ENCODE peak calls at places on chromosome 7, in five cellular contexts. One of them, this sample, is unnamed. For H3K36me3 and H3K4me1, the result is how much of the 10 kb centered on the place peaks cover.

GRCh38 chr7:100621554-100621953 is 9.2 kb downstream of the MOSPD3 start:
- DNase-seq in uterus: no peak
- DNase-seq in upper lobe of right lung: no peak
- DNase-seq in neuronal stem cell: no peak
- DNase-seq in testis: peak
- DNase-seq in this sample: no peak

GRCh38 chr7:50962962-50963374 is 180.3 kb upstream of the GRB10 start:
- DNase-seq in uterus: peak
- DNase-seq in neuronal stem cell: no peak
- DNase-seq in testis: peak
- DNase-seq in upper lobe of right lung: peak
- DNase-seq in this sample: peak

GRCh38 chr7:128408709-128409434 is 910 bp downstream of the IMPDH1 start:
- DNase-seq in testis: no peak
- DNase-seq in upper lobe of right lung: peak
- DNase-seq in neuronal stem cell: no peak
- DNase-seq in uterus: peak
- DNase-seq in this sample: peak

GRCh38 chr7:118590107-118590506 is 365.6 kb downstream of the ANKRD7 start:
- DNase-seq in neuronal stem cell: no peak
- DNase-seq in upper lobe of right lung: no peak
- DNase-seq in uterus: no peak
- DNase-seq in testis: peak
- DNase-seq in this sample: no peak

GRCh38 chr7:128912281-128912680 is 1.8 kb upstream of the KCP start:
- DNase-seq in testis: no peak
- DNase-seq in upper lobe of right lung: peak
- DNase-seq in neuronal stem cell: no peak
- DNase-seq in uterus: no peak
- DNase-seq in this sample: no peak

GRCh38 chr7:143429770-143430698 is 13.2 kb upstream of the TAS2R60 start:
- DNase-seq in neuronal stem cell: no peak
- DNase-seq in upper lobe of right lung: no peak
- DNase-seq in testis: no peak
- DNase-seq in uterus: no peak
- DNase-seq in this sample: no peak

GRCh38 chr7:44748948-44749731 is 493 bp downstream of the ZMIZ2 start:
- DNase-seq in upper lobe of right lung: no peak
- DNase-seq in uterus: no peak
- DNase-seq in neuronal stem cell: no peak
- DNase-seq in testis: peak
- DNase-seq in this sample: peak

GRCh38 chr7:7771452-7771851 is 53.0 kb upstream of the RPA3 start:
- DNase-seq in upper lobe of right lung: no peak
- DNase-seq in neuronal stem cell: no peak
- DNase-seq in testis: no peak
- DNase-seq in uterus: no peak
- DNase-seq in this sample: no peak

GRCh38 chr7:28986028-28986427 is 27.9 kb upstream of the TRIL start:
- DNase-seq in upper lobe of right lung: peak
- DNase-seq in uterus: no peak
- DNase-seq in testis: no peak
- DNase-seq in neuronal stem cell: no peak
- DNase-seq in this sample: peak

GRCh38 chr7:45007106-45007505 is 7.1 kb downstream of the CCM2 start:
- DNase-seq in upper lobe of right lung: peak
- DNase-seq in testis: peak
- DNase-seq in neuronal stem cell: no peak
- DNase-seq in uterus: no peak
- DNase-seq in this sample: peak

GRCh38 chr7:94284120-94284519 is 110.6 kb upstream of the COL1A2 start:
- DNase-seq in neuronal stem cell: no peak
- DNase-seq in testis: no peak
- DNase-seq in upper lobe of right lung: no peak
- DNase-seq in uterus: no peak
- DNase-seq in this sample: no peak

GRCh38 chr7:158829021-158829341 is 328 bp downstream of the ESYT2 start:
- DNase-seq in upper lobe of right lung: peak
- DNase-seq in uterus: peak
- DNase-seq in testis: no peak
- DNase-seq in neuronal stem cell: peak
- DNase-seq in this sample: no peak

GRCh38 chr7:112594397-112594796 is 113.6 kb downstream of the LSMEM1 start:
- DNase-seq in uterus: no peak
- DNase-seq in neuronal stem cell: no peak
- DNase-seq in testis: no peak
- DNase-seq in upper lobe of right lung: no peak
- DNase-seq in this sample: no peak

GRCh38 chr7:12456506-12456905 is 52.8 kb upstream of the VWDE start:
- DNase-seq in neuronal stem cell: no peak
- DNase-seq in uterus: no peak
- DNase-seq in testis: no peak
- DNase-seq in upper lobe of right lung: no peak
- DNase-seq in this sample: no peak

GRCh38 chr7:107946881-107947280 is 55.9 kb downstream of the DLD start:
- DNase-seq in upper lobe of right lung: no peak
- DNase-seq in neuronal stem cell: no peak
- DNase-seq in uterus: no peak
- DNase-seq in testis: no peak
- DNase-seq in this sample: no peak

GRCh38 chr7:143980746-143981510 is 19.2 kb upstream of the OR6B1 start:
- DNase-seq in upper lobe of right lung: no peak
- DNase-seq in neuronal stem cell: no peak
- DNase-seq in testis: no peak
- DNase-seq in uterus: no peak
- DNase-seq in this sample: no peak

GRCh38 chr7:103316378-103316941 is 19.2 kb downstream of the PMPCB start:
- DNase-seq in neuronal stem cell: no peak
- DNase-seq in testis: no peak
- DNase-seq in upper lobe of right lung: no peak
- DNase-seq in uterus: no peak
- DNase-seq in this sample: no peak
- H3K36me3 ChIP-seq in neuronal stem cell: half or more
- H3K36me3 ChIP-seq in testis: under half
- H3K36me3 ChIP-seq in upper lobe of right lung: half or more
- H3K36me3 ChIP-seq in uterus: under half
- H3K36me3 ChIP-seq in this sample: under half

GRCh38 chr7:90111-91063 is 102.0 kb upstream of the FAM20C start:
- DNase-seq in neuronal stem cell: no peak
- DNase-seq in uterus: no peak
- DNase-seq in testis: no peak
- DNase-seq in upper lobe of right lung: no peak
- DNase-seq in this sample: no peak
- H3K4me3 ChIP-seq in neuronal stem cell: no peak
- H3K4me3 ChIP-seq in uterus: no peak
- H3K4me3 ChIP-seq in testis: no peak
- H3K4me3 ChIP-seq in upper lobe of right lung: no peak
- H3K4me3 ChIP-seq in this sample: no peak

GRCh38 chr7:25319707-25320106 is 91.4 kb upstream of the NPVF start:
- DNase-seq in upper lobe of right lung: no peak
- DNase-seq in testis: no peak
- DNase-seq in uterus: no peak
- DNase-seq in neuronal stem cell: no peak
- DNase-seq in this sample: no peak

GRCh38 chr7:25316366-25316765 is 88.1 kb upstream of the NPVF start:
- DNase-seq in uterus: no peak
- DNase-seq in testis: no peak
- DNase-seq in neuronal stem cell: no peak
- DNase-seq in upper lobe of right lung: no peak
- DNase-seq in this sample: no peak

GRCh38 chr7:25318077-25318476 is 89.8 kb upstream of the NPVF start:
- DNase-seq in upper lobe of right lung: no peak
- DNase-seq in neuronal stem cell: no peak
- DNase-seq in testis: no peak
- DNase-seq in uterus: no peak
- DNase-seq in this sample: no peak

GRCh38 chr7:25326466-25327156 is 98.3 kb upstream of the NPVF start:
- DNase-seq in upper lobe of right lung: no peak
- DNase-seq in uterus: no peak
- DNase-seq in testis: no peak
- DNase-seq in neuronal stem cell: no peak
- DNase-seq in this sample: no peak

DNA sequence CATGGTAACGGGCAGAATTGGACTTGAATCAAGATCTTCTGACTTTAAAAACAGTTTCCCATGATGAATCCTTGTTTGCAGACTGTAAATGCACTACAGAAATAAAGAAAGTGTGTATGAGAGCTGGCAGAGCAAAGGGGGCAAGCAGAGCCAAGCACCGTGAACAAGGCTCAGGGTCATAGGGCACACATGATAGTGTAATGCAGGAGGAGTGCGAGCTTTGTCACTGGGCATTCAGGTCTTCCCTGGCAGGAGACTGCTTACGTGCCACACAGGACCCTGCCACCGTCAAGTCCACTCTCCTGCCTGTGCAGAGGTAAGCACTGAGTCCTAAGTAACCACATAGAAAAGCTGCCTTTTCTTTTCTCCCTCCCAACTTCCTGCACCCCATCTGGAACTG is 93.1 kb upstream of the NPVF start:
- DNase-seq in testis: no peak
- DNase-seq in upper lobe of right lung: no peak
- DNase-seq in uterus: no peak
- DNase-seq in neuronal stem cell: no peak
- DNase-seq in this sample: no peak
- H3K4me1 ChIP-seq in testis: under half
- H3K4me1 ChIP-seq in upper lobe of right lung: under half
- H3K4me1 ChIP-seq in uterus: under half
- H3K4me1 ChIP-seq in neuronal stem cell: under half
- H3K4me1 ChIP-seq in this sample: under half

GRCh38 chr7:745431-745980 is 18.4 kb upstream of the PRKAR1B start:
- DNase-seq in uterus: no peak
- DNase-seq in neuronal stem cell: no peak
- DNase-seq in upper lobe of right lung: peak
- DNase-seq in testis: no peak
- DNase-seq in this sample: no peak
- H3K36me3 ChIP-seq in uterus: under half
- H3K36me3 ChIP-seq in neuronal stem cell: half or more
- H3K36me3 ChIP-seq in upper lobe of right lung: under half
- H3K36me3 ChIP-seq in testis: under half
- H3K36me3 ChIP-seq in this sample: under half

This sample was measured in kidney.